ENCODE peak calls at places on chromosomes 11 and 22, in seven cellular contexts. Y is NCI-H1048, R is colonic mucosa, L is AML-193, F is PC-9, I is naive B cell, C is ELF-1. T is an unnamed sample.

GRCh38 chr11:64717268-64717578 is 5.8 kb downstream of the NRXN2 start:
- DNase-seq in Y (no peak), R (no peak), L (no peak), F (no peak), I (no peak), C (no peak), T (no peak)

GRCh38 chr22:26823966-26824365 is 166.6 kb downstream of the MIAT start:
- DNase-seq in Y (no peak), R (no peak), L (no peak), F (no peak), I (no peak), C (no peak), T (no peak)

GRCh38 chr11:37963440-37963839 is 1365.4 kb upstream of the RAG2 start:
- DNase-seq in Y (no peak), R (no peak), L (no peak), F (no peak), I (no peak), C (peak), T (no peak)

GRCh38 chr22:44147821-44148574 is 32.7 kb upstream of the PARVG start:
- DNase-seq in Y (no peak), R (no peak), L (no peak), F (no peak), I (no peak), C (peak), T (no peak)

GRCh38 chr11:23494981-23495380 is 634.7 kb upstream of the CCDC179 start:
- DNase-seq in Y (no peak), R (no peak), L (no peak), F (no peak), I (no peak), C (no peak), T (no peak)

GRCh38 chr11:36447514-36447913 is 62.6 kb downstream of the TRAF6 start:
- DNase-seq in Y (no peak), R (no peak), L (no peak), F (peak), I (no peak), C (no peak), T (no peak)

GRCh38 chr11:63762662-63763505 is 5.7 kb downstream of the ZFTA start:
- DNase-seq in Y (no peak), R (peak), L (no peak), F (no peak), I (no peak), C (peak), T (no peak)

GRCh38 chr11:33135768-33136443 is 25.4 kb downstream of the CSTF3 start:
- DNase-seq in Y (no peak), R (no peak), L (no peak), F (no peak), I (no peak), C (no peak), T (no peak)

GRCh38 chr22:42937164-42937854 is 77.6 kb downstream of the PACSIN2 start:
- DNase-seq in Y (no peak), R (peak), L (peak), F (peak), I (peak), C (no peak), T (peak)